ENCODE peak calls at places on chromosomes 13 and 19, in nine cellular contexts. Y, R, X, O, U, E, A, F and B are unnamed samples.

GRCh38 chr19:35332817-35333216 is 3.8 kb downstream of the CD22 start:
- DNase-seq in O (no peak), X (no peak), A (no peak), E (no peak), R (peak), U (no peak), Y (no peak), F (no peak), B (no peak)

GRCh38 chr13:59960683-59961082 is 203.0 kb downstream of the DIAPH3 start:
- DNase-seq in R (no peak), Y (no peak), A (no peak), X (no peak), E (no peak), U (peak), F (no peak), O (no peak), B (no peak)

GRCh38 chr13:87123987-87124784 is 547.0 kb upstream of the SLITRK5 start:
- DNase-seq in U (peak), A (peak), O (no peak), E (peak), R (no peak), X (no peak), Y (no peak), F (no peak), B (no peak)

GRCh38 chr13:26952551-26953138 is 192.1 kb upstream of the GPR12 start:
- DNase-seq in X (no peak), O (no peak), Y (peak), A (no peak), F (no peak), E (no peak), U (no peak), R (no peak), B (no peak)

GRCh38 chr13:51793570-51794273 is 10.2 kb downstream of the DHRS12 start:
- DNase-seq in X (no peak), R (peak), U (peak), O (no peak), F (no peak), E (peak), Y (no peak), A (no peak), B (peak)

GRCh38 chr13:109204657-109205056 is 575.2 kb downstream of the MYO16 start:
- DNase-seq in Y (no peak), R (no peak), X (no peak), E (no peak), O (no peak), F (no peak), U (no peak), A (no peak), B (no peak)

GRCh38 chr13:110575322-110576069 is 14.0 kb upstream of the RAB20 start:
- DNase-seq in X (peak), Y (no peak), R (peak), O (no peak), E (no peak), F (no peak), A (peak), U (peak), B (peak)

GRCh38 chr13:50627111-50627510 is 216.4 kb downstream of the DLEU7 start:
- DNase-seq in F (no peak), A (no peak), O (no peak), R (no peak), U (peak), Y (no peak), X (no peak), E (no peak), B (no peak)

GRCh38 chr13:46631184-46631542 is 78.2 kb downstream of the LRCH1 start:
- DNase-seq in Y (no peak), F (no peak), X (no peak), R (no peak), E (no peak), A (no peak), U (no peak), O (no peak), B (no peak)

GRCh38 chr19:51799998-51800848 is 5.3 kb downstream of the FPR3 start:
- DNase-seq in R (no peak), A (peak), X (no peak), E (no peak), Y (no peak), U (peak), O (no peak), F (no peak), B (no peak)

DNA sequence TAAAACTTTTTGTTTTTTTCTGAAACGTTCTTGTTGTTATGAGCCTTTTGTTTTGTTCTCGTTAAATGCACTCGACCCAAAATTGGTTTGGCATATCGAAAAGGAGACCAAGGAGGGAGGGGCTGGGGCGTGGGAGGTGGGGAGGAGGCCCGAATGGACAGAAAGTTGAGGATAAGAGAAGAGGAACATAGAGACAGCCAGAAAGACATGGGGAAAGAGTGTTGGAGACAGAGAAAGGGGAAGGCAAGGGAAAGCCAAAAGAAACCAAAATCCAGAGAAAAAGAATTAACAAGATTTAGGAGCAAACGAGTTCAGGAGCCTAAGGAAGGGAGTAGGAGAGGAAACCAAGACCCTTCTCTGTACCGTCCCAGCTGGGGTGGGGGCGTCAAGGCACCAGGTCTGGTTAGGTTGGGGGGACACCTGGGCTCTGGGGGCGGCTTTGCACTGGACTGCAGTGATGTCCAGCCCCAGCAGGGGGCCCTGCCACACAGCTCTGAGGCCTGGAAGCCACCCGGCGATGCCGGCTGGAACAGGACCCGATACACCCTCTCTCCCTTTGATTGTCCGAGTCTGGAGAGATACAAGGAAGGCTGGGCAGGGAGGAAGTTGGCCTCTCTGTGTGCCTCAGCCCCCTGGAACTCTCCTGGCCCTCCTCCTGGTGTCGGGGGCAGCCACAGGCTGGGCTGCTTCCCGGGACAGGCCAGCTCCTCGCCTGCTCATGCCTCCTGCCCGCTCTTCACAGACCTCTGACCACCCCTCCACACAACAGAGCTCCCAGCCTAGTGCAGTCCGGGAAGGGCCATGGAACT is 11.6 kb upstream of the ASF1B start:
- DNase-seq in E (peak), X (peak), O (peak), F (peak), A (peak), U (peak), Y (no peak), R (peak), B (peak)
- TF ChIP-seq CTCF in E (peak), X (peak), O (peak), F (peak), A (peak), U (peak), Y (peak), R (peak), B (peak)

GRCh38 chr19:34176581-34176980 is 4.3 kb downstream of the LSM14A start:
- DNase-seq in E (no peak), X (no peak), Y (no peak), U (no peak), A (no peak), R (no peak), F (no peak), O (no peak), B (no peak)

GRCh38 chr19:34171539-34171876 is 796 bp upstream of the LSM14A start:
- DNase-seq in O (peak), F (no peak), R (no peak), E (peak), X (peak), U (peak), Y (no peak), A (no peak), B (peak)

GRCh38 chr19:34172661-34173144 is 399 bp downstream of the LSM14A start:
- DNase-seq in A (no peak), Y (no peak), O (peak), X (no peak), E (no peak), F (no peak), R (peak), U (no peak), B (no peak)

GRCh38 chr19:34171877-34172660 is at the start of gene LSM14A:
- DNase-seq in U (peak), F (peak), Y (peak), A (peak), E (peak), R (peak), X (peak), O (peak), B (peak)

GRCh38 chr19:34173145-34173956 is 1.0 kb downstream of the LSM14A start:
- DNase-seq in A (no peak), Y (no peak), X (no peak), U (peak), O (peak), F (peak), E (no peak), R (peak), B (peak)
- TF ChIP-seq CTCF in A (no peak), Y (no peak), X (no peak), U (no peak), O (no peak), F (no peak), E (peak), R (no peak), B (no peak)

GRCh38 chr19:3776479-3777040 is 4.5 kb upstream of the RAX2 start:
- DNase-seq in F (no peak), X (no peak), U (no peak), Y (no peak), A (no peak), R (no peak), E (no peak), O (no peak), B (no peak)

GRCh38 chr19:3773814-3774515 is 1.9 kb upstream of the RAX2 start:
- DNase-seq in X (no peak), O (no peak), Y (no peak), A (no peak), F (no peak), R (no peak), U (no peak), E (no peak), B (no peak)

GRCh38 chr19:3775374-3775711 is 3.3 kb upstream of the RAX2 start:
- DNase-seq in F (no peak), R (no peak), X (no peak), E (no peak), O (no peak), Y (no peak), A (no peak), U (no peak), B (no peak)

GRCh38 chr19:3774621-3775373 is 2.8 kb upstream of the RAX2 start:
- DNase-seq in Y (no peak), F (no peak), X (no peak), E (no peak), A (no peak), O (no peak), U (no peak), R (no peak), B (no peak)

GRCh38 chr19:3775831-3776230 is 3.8 kb upstream of the RAX2 start:
- DNase-seq in X (no peak), E (no peak), O (no peak), U (no peak), F (no peak), Y (no peak), R (no peak), A (no peak), B (no peak)
- TF ChIP-seq CTCF in X (no peak), E (no peak), O (no peak), U (no peak), F (no peak), Y (no peak), R (no peak), A (no peak), B (no peak)

DNA sequence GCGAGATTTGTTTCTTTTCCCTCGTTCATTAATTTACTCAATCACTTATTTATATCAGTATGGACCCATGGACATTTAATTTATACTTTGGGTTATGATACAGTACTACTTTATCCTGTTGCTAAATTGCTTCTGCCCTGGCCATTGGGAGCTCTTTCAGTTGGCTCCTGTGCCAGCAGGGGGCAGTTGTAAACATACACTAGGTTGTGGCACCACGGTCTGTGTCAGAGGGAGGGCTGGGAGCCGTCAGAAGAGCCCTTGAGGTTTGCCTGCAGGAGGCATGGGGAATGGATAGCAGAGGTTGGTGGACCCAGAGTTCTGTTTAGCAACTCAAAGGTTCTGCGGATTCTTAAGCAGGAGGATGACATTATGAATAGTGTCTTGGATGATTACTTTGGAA is 94.3 kb downstream of the ERCC5 start:
- DNase-seq in O (no peak), E (no peak), A (no peak), X (no peak), U (no peak), F (no peak), Y (no peak), R (no peak), B (no peak)
- TF ChIP-seq CTCF in O (no peak), E (no peak), A (no peak), X (no peak), U (no peak), F (no peak), Y (no peak), R (no peak), B (no peak)

DNA sequence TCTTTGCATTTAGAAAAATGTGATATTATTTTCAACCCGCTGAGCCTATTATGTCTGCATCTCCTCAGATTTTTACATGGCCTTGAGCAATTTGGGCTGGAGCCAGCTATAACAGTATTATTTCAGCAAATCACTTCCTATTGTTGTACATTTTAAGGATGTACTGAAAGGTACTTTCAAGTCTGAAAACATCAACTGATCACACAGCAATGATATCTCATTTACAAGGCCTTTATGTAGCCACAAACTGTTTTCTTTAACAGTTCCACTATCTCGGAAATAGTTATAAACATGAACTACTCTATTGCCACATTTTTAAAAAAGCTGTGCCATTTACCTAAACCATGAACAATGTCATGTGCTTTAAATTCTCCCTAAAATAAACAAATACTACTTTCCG is 560.2 kb downstream of the GPC6 start:
- DNase-seq in E (no peak), F (no peak), A (no peak), R (no peak), U (peak), X (no peak), Y (no peak), O (no peak), B (no peak)
- TF ChIP-seq CTCF in E (no peak), F (no peak), A (no peak), R (no peak), U (no peak), X (no peak), Y (no peak), O (no peak), B (no peak)

GRCh38 chr13:37491661-37492060 is 106.9 kb downstream of the POSTN start:
- DNase-seq in E (no peak), F (no peak), A (no peak), U (no peak), Y (no peak), O (no peak), R (no peak), X (no peak), B (no peak)

GRCh38 chr13:37492061-37492460 is 106.5 kb downstream of the POSTN start:
- DNase-seq in R (no peak), E (no peak), A (no peak), X (no peak), Y (no peak), U (no peak), F (no peak), O (no peak), B (no peak)

GRCh38 chr13:37492741-37493514 is 105.6 kb downstream of the POSTN start:
- DNase-seq in X (no peak), A (no peak), R (no peak), Y (no peak), E (peak), F (no peak), U (peak), O (no peak), B (no peak)

GRCh38 chr13:37490176-37490575 is 108.4 kb downstream of the POSTN start:
- DNase-seq in E (no peak), U (no peak), Y (no peak), O (no peak), F (no peak), A (no peak), R (no peak), X (no peak), B (no peak)

DNA sequence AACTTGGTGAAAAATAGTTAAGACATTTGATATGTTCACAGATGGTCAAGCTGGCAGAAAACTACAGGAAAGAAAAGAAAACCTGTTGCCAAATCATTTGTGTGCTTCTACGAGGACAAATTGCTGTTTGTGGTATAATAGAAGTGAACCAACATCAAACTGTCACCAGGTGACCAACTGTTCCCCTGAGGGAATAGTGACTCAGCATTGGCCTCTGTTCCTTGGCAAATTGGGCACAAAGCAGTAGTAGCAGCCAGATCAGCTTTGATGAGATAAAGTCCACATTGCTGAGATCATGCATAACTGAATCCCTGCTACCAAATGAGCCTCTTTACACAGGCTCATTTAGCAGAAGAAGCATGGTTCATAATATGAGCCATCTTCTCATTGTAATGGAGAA is 103.5 kb downstream of the POSTN start:
- DNase-seq in Y (no peak), R (no peak), U (no peak), F (no peak), X (no peak), E (no peak), O (no peak), A (no peak), B (no peak)
- TF ChIP-seq CTCF in Y (no peak), R (no peak), U (no peak), F (no peak), X (no peak), E (no peak), O (no peak), A (no peak), B (no peak)

GRCh38 chr13:41028051-41028450 is 8.9 kb upstream of the ELF1 start:
- DNase-seq in X (no peak), Y (no peak), A (no peak), O (no peak), E (no peak), F (no peak), R (no peak), U (no peak), B (no peak)

GRCh38 chr13:41032646-41033396 is 13.7 kb upstream of the ELF1 start:
- DNase-seq in X (no peak), F (no peak), Y (no peak), O (no peak), A (no peak), U (no peak), E (no peak), R (no peak), B (no peak)

GRCh38 chr13:41025518-41025917 is 6.4 kb upstream of the ELF1 start:
- DNase-seq in Y (no peak), A (no peak), U (no peak), R (no peak), X (no peak), O (no peak), E (no peak), F (no peak), B (no peak)

GRCh38 chr13:41026806-41027205 is 7.7 kb upstream of the ELF1 start:
- DNase-seq in Y (no peak), O (no peak), A (no peak), F (no peak), E (no peak), R (no peak), X (no peak), U (no peak), B (no peak)

GRCh38 chr13:41029629-41030028 is 10.5 kb upstream of the ELF1 start:
- DNase-seq in E (no peak), U (no peak), Y (no peak), X (no peak), A (no peak), R (no peak), O (no peak), F (no peak), B (no peak)
- TF ChIP-seq CTCF in E (no peak), U (no peak), Y (no peak), X (no peak), A (no peak), R (no peak), O (no peak), F (no peak), B (no peak)

GRCh38 chr13:55394470-55394869 is 1746.2 kb upstream of the PRR20A start:
- DNase-seq in F (no peak), O (no peak), R (no peak), E (no peak), X (no peak), Y (no peak), A (no peak), U (no peak), B (no peak)
- TF ChIP-seq CTCF in F (no peak), O (no peak), R (no peak), E (no peak), X (no peak), Y (no peak), A (no peak), U (no peak), B (no peak)

DNA sequence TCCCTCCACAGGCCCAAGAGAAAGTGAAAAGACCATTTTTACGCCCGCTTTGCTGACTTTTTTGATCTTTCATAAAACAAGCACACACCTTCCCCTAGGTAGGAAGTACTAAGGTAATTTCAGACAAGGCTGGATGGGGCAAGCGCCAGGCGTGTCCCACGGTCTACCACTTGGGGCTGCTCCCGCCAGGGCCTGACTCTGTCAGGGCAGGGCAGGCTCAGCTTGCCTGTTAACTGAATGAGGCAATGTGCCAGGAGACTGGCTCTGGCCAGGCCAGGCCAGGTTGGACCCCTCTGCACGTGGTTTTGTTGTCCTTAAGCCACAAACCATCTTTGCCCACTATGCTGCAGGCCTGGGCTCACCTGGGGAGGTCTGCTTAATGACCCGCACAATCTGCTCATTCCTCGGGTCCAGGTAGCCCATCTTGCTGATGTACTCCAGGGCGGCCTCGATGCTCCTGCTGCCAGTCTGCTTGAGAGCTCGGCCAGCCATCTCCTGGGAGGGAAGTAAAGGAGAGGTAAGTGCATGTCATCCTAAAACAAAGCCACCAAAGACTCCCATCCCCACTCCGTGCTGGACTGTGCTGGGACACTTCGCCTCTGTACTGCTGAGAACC is 70.4 kb downstream of the LATS2 start:
- DNase-seq in O (no peak), R (no peak), Y (no peak), X (no peak), E (no peak), U (no peak), A (no peak), F (no peak), B (no peak)
- TF ChIP-seq CTCF in O (no peak), R (no peak), Y (no peak), X (no peak), E (no peak), U (no peak), A (no peak), F (no peak), B (no peak)